ENCODE peak calls at places on chromosomes 7 and 10, in seven cellular contexts. K is heart right ventricle; V is mammary epithelial cell; X is IMR-90; G is upper lobe of right lung; N is CD4-positive, alpha-beta T cell; D is cardiac muscle cell. W is an unnamed sample. For H3K9me3, the result is how much of the 10 kb centered on the place peaks cover.

GRCh38 chr10:125159932-125160855 is at the start of gene CTBP2:
- DNase-seq in N (no peak), K (peak), V (no peak), X (no peak), G (peak), D (peak), W (peak)

GRCh38 chr7:28623105-28623730 is 210.9 kb downstream of the CREB5 start:
- DNase-seq in D (peak), N (no peak), K (no peak), X (peak), G (no peak), V (no peak), W (no peak)

GRCh38 chr10:59175538-59176240 is 754 bp upstream of the PHYHIPL start:
- DNase-seq in G (peak), V (peak), N (no peak), D (no peak), X (no peak), K (no peak), W (peak)

GRCh38 chr7:138212314-138212713 is 136.1 kb downstream of the AKR1D1 start:
- DNase-seq in X (no peak), N (no peak), G (no peak), D (no peak), K (no peak), V (no peak), W (no peak)

GRCh38 chr10:114391599-114391998 is 12.7 kb downstream of the AFAP1L2 start:
- DNase-seq in V (no peak), X (no peak), G (no peak), D (no peak), N (no peak), K (no peak), W (no peak)

GRCh38 chr10:88209837-88210552 is 346.6 kb downstream of the PTEN start:
- DNase-seq in K (no peak), V (peak), X (peak), N (no peak), D (peak), G (no peak), W (no peak)

GRCh38 chr10:79070611-79071534 is 2.1 kb downstream of the ZMIZ1 start:
- DNase-seq in V (peak), D (peak), N (no peak), G (peak), K (peak), X (peak), W (peak)

GRCh38 chr10:42304341-42304740 is 334.0 kb downstream of the ZNF33B start:
- DNase-seq in V (no peak), X (peak), G (no peak), D (no peak), N (no peak), K (no peak), W (no peak)

GRCh38 chr7:31133497-31133896 is 81.4 kb downstream of the ADCYAP1R1 start:
- DNase-seq in G (no peak), V (no peak), X (no peak), N (no peak), D (peak), K (no peak), W (no peak)

GRCh38 chr7:4247106-4247876 is 434.8 kb upstream of the FOXK1 start:
- DNase-seq in N (no peak), K (no peak), D (no peak), V (no peak), G (peak), X (no peak), W (no peak)

GRCh38 chr10:14382022-14382421 is 51.3 kb upstream of the FRMD4A start:
- DNase-seq in G (no peak), X (peak), N (peak), V (no peak), K (no peak), D (no peak), W (no peak)

GRCh38 chr10:119315128-119316001 is 108.0 kb downstream of the GRK5 start:
- DNase-seq in D (peak), G (no peak), N (peak), V (peak), K (peak), X (peak), W (peak)

GRCh38 chr10:58412502-58412961 is 27.3 kb downstream of the TFAM start:
- DNase-seq in V (peak), N (no peak), X (peak), D (peak), K (no peak), G (no peak), W (no peak)

GRCh38 chr7:75596727-75597614 is 104.9 kb downstream of the SPDYE5 start:
- DNase-seq in N (no peak), D (no peak), V (peak), X (peak), K (no peak), G (no peak), W (no peak)

GRCh38 chr7:80134536-80135305 is at the start of gene GNAI1:
- DNase-seq in N (peak), K (peak), G (peak), X (peak), V (peak), D (peak), W (peak)

GRCh38 chr10:30857803-30858202 is 173.9 kb downstream of the ZNF438 start:
- DNase-seq in K (peak), V (no peak), N (no peak), D (peak), X (peak), G (no peak), W (no peak)

GRCh38 chr10:49263591-49263990 is 35.4 kb upstream of the C10orf71 start:
- DNase-seq in G (no peak), N (no peak), X (no peak), D (no peak), V (no peak), K (no peak), W (no peak)

GRCh38 chr10:30639946-30640786 is 10.6 kb upstream of the LYZL2 start:
- DNase-seq in K (no peak), N (no peak), G (no peak), X (peak), V (peak), D (peak), W (no peak)

GRCh38 chr7:131400833-131401593 is 73.3 kb downstream of the MKLN1 start:
- DNase-seq in D (peak), V (no peak), K (no peak), N (no peak), G (no peak), X (peak), W (no peak)

GRCh38 chr7:116592041-116592355 is 67.2 kb downstream of the CAV1 start:
- DNase-seq in G (no peak), K (no peak), N (no peak), V (no peak), D (no peak), X (no peak), W (no peak)

GRCh38 chr7:116592445-116592844 is 67.6 kb downstream of the CAV1 start:
- DNase-seq in D (no peak), X (no peak), G (no peak), N (no peak), V (no peak), K (peak), W (no peak)

GRCh38 chr7:116597384-116597783 is 72.5 kb downstream of the CAV1 start:
- DNase-seq in V (no peak), X (no peak), K (no peak), N (no peak), D (no peak), G (no peak), W (no peak)

GRCh38 chr7:116593359-116594075 is 68.7 kb downstream of the CAV1 start:
- DNase-seq in V (no peak), N (no peak), G (no peak), K (no peak), D (no peak), X (no peak), W (no peak)

GRCh38 chr7:116595063-116595462 is 70.2 kb downstream of the CAV1 start:
- DNase-seq in K (no peak), X (no peak), G (no peak), D (no peak), V (peak), N (no peak), W (no peak)
- H3K27ac ChIP-seq in K (no peak), X (no peak), G (no peak), D (no peak), V (no peak), N (no peak), W (no peak)

GRCh38 chr10:131170042-131170983 is 141.2 kb downstream of the TCERG1L start:
- DNase-seq in G (no peak), K (no peak), X (no peak), D (no peak), V (no peak), N (no peak), W (peak)

GRCh38 chr10:131174211-131174565 is 137.3 kb downstream of the TCERG1L start:
- DNase-seq in N (no peak), X (no peak), D (no peak), G (peak), K (no peak), V (no peak), W (peak)

GRCh38 chr10:131174651-131175540 is 136.6 kb downstream of the TCERG1L start:
- DNase-seq in D (no peak), G (no peak), N (no peak), K (no peak), X (no peak), V (no peak), W (peak)

GRCh38 chr10:131173484-131174210 is 137.9 kb downstream of the TCERG1L start:
- DNase-seq in N (no peak), V (no peak), D (no peak), G (peak), K (no peak), X (no peak), W (peak)

DNA sequence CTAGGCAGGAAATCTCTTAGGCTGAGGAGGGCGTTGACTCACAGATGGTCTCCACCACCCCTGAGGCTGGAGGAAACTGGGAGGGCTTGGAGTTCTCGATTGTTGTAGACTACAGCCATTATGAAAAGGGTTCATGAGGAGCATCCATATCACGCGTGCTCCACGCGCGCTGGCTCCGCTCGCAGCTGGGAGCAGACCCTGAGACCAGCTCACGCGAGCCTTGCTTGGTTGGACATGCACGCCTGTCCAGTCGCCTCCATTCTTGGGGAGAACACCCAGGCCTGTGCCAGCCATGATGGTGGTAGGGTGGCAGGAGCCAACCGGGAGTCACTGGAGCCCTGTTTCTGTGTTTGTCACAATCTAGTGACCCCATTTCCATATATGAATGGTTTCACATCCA is 139.1 kb downstream of the TCERG1L start:
- DNase-seq in N (no peak), K (no peak), D (no peak), G (peak), V (no peak), X (no peak), W (peak)
- H3K9me3 ChIP-seq in N (under half), K (under half), D (under half), G (under half), V (half or more), X (half or more), W (under half)

GRCh38 chr7:108226723-108227359 is 96.7 kb upstream of the LAMB4 start:
- DNase-seq in K (no peak), V (no peak), N (no peak), X (no peak), G (no peak), D (no peak), W (no peak)

GRCh38 chr7:108222236-108222892 is 92.2 kb upstream of the LAMB4 start:
- DNase-seq in V (no peak), D (peak), N (no peak), G (no peak), K (no peak), X (peak), W (no peak)

GRCh38 chr7:108225531-108226181 is 95.5 kb upstream of the LAMB4 start:
- DNase-seq in K (no peak), X (no peak), V (no peak), G (no peak), N (no peak), D (no peak), W (no peak)

GRCh38 chr7:108224387-108224786 is 94.2 kb upstream of the LAMB4 start:
- DNase-seq in N (no peak), X (no peak), V (no peak), K (no peak), G (no peak), D (no peak), W (no peak)

DNA sequence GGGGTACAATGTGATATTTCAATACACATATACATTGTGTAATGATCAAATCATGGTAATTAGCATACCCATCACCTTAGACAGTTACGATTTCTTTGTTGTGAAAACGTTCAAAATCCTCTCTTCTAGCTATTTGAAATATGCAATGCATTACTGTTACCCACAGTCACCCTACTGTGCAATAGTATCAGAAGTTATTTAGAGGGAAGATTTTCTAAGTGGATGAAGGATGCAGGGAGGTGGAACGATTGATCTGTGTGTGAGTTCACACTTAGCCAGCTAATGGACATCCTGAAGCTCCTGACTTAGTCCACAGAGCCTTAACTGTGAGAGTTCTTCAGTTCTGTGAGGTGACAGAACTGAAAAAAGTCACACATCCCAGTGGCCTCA is 97.2 kb upstream of the LAMB4 start:
- DNase-seq in G (no peak), V (no peak), K (no peak), X (no peak), N (no peak), D (no peak), W (no peak)
- H3K27ac ChIP-seq in G (no peak), V (no peak), K (no peak), X (no peak), N (no peak), D (no peak), W (no peak)

GRCh38 chr7:1263391-1263951 is 30.8 kb downstream of the UNCX start:
- DNase-seq in D (no peak), K (no peak), N (no peak), V (no peak), G (no peak), X (no peak), W (peak)
- H3K9me3 ChIP-seq in D (under half), K (under half), N (under half), V (under half), G (under half), X (under half), W (under half)

GRCh38 chr10:129744896-129745750 is 219.0 kb downstream of the EBF3 start:
- DNase-seq in D (no peak), X (no peak), V (no peak), K (no peak), N (no peak), G (peak), W (no peak)
- H3K27ac ChIP-seq in D (no peak), X (no peak), V (no peak), K (no peak), N (no peak), G (no peak), W (no peak)

DNA sequence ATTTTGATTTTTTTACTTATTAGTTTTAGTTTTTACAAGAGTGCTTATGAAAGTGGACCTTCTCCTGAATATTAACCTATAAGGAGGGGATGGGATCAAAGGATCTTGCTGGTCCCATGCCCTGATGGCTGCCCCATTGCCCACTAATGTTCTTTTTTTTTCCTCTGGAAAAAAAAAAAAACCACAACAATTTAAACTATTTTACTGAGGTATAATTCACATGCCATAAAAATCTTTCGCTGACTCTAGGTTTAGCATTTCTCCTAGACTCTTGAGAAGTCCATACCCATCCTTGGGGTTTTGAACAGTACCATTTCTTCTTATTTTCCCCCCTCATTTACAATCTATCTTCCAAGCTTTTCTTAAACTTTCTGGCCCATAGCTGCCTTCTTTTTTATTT is 481.8 kb downstream of the TFEC start:
- DNase-seq in G (no peak), X (no peak), V (no peak), N (no peak), D (no peak), K (no peak), W (no peak)
- H3K9me3 ChIP-seq in G (under half), X (under half), V (under half), N (under half), D (under half), K (under half), W (under half)

DNA sequence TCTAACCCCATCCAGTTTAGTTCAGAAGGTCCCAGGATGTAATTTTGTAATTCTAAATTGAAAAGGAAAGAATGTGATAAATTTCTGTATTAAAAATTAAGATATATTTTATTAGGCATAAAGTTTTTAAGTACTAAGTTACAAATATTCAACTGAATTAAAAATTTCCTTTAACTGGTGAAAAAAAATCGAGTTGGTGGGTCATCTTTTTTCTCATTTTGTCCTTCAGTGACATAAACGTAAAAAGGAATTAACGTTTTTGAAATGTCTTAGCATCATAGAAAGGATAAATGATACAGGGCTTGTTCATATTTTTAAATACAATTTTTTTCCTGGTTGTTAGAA is 88.5 kb downstream of the BTRC start:
- DNase-seq in V (no peak), K (no peak), G (no peak), D (no peak), N (no peak), X (no peak), W (no peak)
- H3K27ac ChIP-seq in V (no peak), K (no peak), G (no peak), D (no peak), N (no peak), X (no peak), W (no peak)

DNA sequence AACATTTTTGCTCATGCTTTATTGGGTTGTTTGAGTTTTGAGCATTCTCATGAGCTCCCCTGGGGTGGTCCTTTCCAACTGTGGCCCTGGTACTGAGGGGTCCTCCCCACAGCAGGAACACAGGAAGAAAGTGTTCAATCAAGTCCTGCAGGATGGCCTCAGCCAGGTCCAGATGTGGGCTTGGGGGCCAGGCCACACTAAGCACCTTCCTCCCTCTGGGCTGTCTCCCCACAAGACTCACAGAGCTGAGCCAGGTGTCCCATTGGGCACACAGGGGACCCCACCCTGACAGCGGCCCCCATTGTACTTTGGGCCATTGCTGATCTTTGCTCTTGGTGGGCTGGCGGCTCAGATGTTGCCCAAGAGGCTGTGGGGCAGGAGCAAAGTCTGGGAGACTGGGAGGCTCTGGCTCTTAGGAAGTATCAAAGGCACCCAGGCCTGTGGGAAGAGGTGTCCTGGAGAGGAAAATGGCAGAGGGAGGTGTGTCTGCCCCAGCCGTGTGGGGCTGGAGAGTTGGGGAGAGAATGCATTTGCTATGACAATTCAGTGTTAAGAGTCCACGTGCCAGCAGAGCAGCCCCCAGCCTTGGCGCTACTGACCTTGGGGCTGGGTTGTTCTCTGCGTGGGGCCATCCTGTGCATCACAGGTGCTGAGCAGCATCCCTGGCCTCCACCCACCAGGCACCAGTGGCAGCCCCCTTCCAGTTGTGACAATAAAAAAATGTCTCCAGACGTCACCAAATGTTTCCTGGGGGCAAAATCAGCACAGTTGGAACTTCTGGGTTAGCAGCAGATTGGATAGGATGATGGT is 17.8 kb downstream of the SCART1 start:
- DNase-seq in X (no peak), V (no peak), N (no peak), G (no peak), K (no peak), D (no peak), W (no peak)
- H3K9me3 ChIP-seq in X (under half), V (under half), N (under half), G (under half), K (under half), D (under half), W (under half)